ENCODE peak calls at places on chromosomes 4 and X, in five cellular contexts. V is AG09309, O is heart left ventricle, S is pancreas, I is lower lobe of right lung. E is an unnamed sample.

GRCh38 chr4:52842788-52843187 is 19.3 kb upstream of the RASL11B start:
- DNase-seq in V (no peak), O (no peak), S (no peak), I (no peak), E (no peak)

GRCh38 chrX:290476-291166 is 9.4 kb downstream of the PLCXD1 start:
- DNase-seq in V (no peak), O (no peak), S (no peak), I (peak; percentile 45), E (no peak)

GRCh38 chr4:164949448-164950118 is 27.9 kb downstream of the TRIM61 start:
- DNase-seq in V (no peak), O (no peak), S (no peak), I (no peak), E (no peak)

GRCh38 chr4:148444296-148445070 is 2.3 kb upstream of the NR3C2 start:
- DNase-seq in V (no peak), O (peak; percentile 47), S (peak; percentile 35), I (peak; percentile 60), E (no peak)

GRCh38 chr4:110128092-110128989 is 70.1 kb downstream of the ELOVL6 start:
- DNase-seq in V (no peak), O (no peak), S (no peak), I (no peak), E (no peak)

GRCh38 chr4:74838746-74839370 is 44.5 kb upstream of the BTC start:
- DNase-seq in V (no peak), O (no peak), S (no peak), I (no peak), E (peak; percentile 71)

GRCh38 chrX:74420194-74421035 is 878 bp upstream of the SLC16A2 start:
- DNase-seq in V (peak; percentile 27), O (peak; percentile 77), S (peak; percentile 68), I (peak; percentile 63), E (peak; percentile 78)

GRCh38 chrX:153381684-153382532 is 19.2 kb downstream of the PNMA6E start:
- DNase-seq in V (peak; percentile 73), O (no peak), S (peak; percentile 69), I (no peak), E (peak; percentile 90)

GRCh38 chr4:55681430-55681829 is 45.3 kb upstream of the NMU start:
- DNase-seq in V (no peak), O (no peak), S (no peak), I (no peak), E (no peak)

GRCh38 chr4:102438873-102439614 is 62.1 kb upstream of the NFKB1 start:
- DNase-seq in V (peak; percentile 90), O (no peak), S (no peak), I (no peak), E (peak; percentile 97)

GRCh38 chrX:154046262-154046771 is 26.6 kb upstream of the IRAK1 start:
- DNase-seq in V (peak; percentile 58), O (peak; percentile 49), S (no peak), I (no peak), E (peak; percentile 96)

GRCh38 chr4:109655396-109655795 is 47.8 kb downstream of the CASP6 start:
- DNase-seq in V (no peak), O (no peak), S (no peak), I (no peak), E (no peak)

GRCh38 chr4:5137927-5138326 is 86.6 kb downstream of the STK32B start:
- DNase-seq in V (no peak), O (no peak), S (peak; percentile 53), I (no peak), E (peak; percentile 2)

GRCh38 chrX:136475236-136475635 is 12.5 kb upstream of the BRS3 start:
- DNase-seq in V (no peak), O (no peak), S (no peak), I (no peak), E (no peak)

GRCh38 chr4:11585506-11585905 is 156.8 kb upstream of the HS3ST1 start:
- DNase-seq in V (no peak), O (no peak), S (no peak), I (no peak), E (peak; percentile 66)

GRCh38 chr4:130478406-130478805 is 1382.5 kb downstream of the C4orf33 start:
- DNase-seq in V (no peak), O (no peak), S (no peak), I (no peak), E (peak; percentile 69)

GRCh38 chrX:81390244-81390643 is 188.3 kb downstream of the SH3BGRL start:
- DNase-seq in V (no peak), O (no peak), S (no peak), I (no peak), E (no peak)

GRCh38 chr4:109945056-109945455 is 32.4 kb downstream of the EGF start:
- DNase-seq in V (no peak), O (no peak), S (no peak), I (no peak), E (no peak)

GRCh38 chr4:1047106-1047975 is 35.9 kb downstream of the FGFRL1 start:
- DNase-seq in V (no peak), O (peak; percentile 27), S (peak; percentile 48), I (peak; percentile 50), E (peak; percentile 30)

GRCh38 chr4:75653845-75654503 is 19.2 kb downstream of the G3BP2 start:
- DNase-seq in V (no peak), O (no peak), S (no peak), I (no peak), E (peak; percentile 50)

GRCh38 chrX:50691820-50692219 is 122.2 kb downstream of the SHROOM4 start:
- DNase-seq in V (no peak), O (no peak), S (no peak), I (no peak), E (peak; percentile 53)

GRCh38 chrX:137427813-137428212 is 138.1 kb upstream of the ZIC3 start:
- DNase-seq in V (no peak), O (no peak), S (no peak), I (no peak), E (no peak)

GRCh38 chr4:10455133-10455532 is 2.1 kb downstream of the ZNF518B start:
- DNase-seq in V (no peak), O (no peak), S (no peak), I (no peak), E (no peak)
- H3K4me3 ChIP-seq in V (no peak overlapping the region), O (no peak overlapping the region), S (no peak overlapping the region), I (no peak overlapping the region), E (no peak overlapping the region)

DNA sequence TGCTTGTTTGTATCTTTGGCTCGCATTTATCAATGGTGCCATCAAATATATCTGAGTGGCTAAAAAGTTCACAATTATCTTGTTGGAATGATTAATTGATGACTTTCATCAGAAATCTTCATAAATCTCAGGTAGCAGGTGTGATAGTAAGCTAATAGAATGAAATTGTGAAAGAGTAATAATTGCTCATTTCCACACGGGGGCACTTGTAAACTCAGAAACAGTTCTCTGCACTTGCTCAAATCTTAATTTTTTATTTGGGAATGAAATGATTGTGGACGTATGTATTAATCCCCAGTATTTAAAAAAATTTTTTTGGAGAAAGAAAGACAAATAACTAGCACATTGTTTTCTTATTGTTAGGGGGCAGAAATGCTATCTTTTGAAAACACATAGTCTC is 132.8 kb downstream of the DTHD1 start:
- DNase-seq in V (no peak), O (no peak), S (no peak), I (no peak), E (no peak)
- TF ChIP-seq CTCF in V (no peak), O (peak; percentile 9), S (no peak), I (peak; percentile 26), E (no peak)

DNA sequence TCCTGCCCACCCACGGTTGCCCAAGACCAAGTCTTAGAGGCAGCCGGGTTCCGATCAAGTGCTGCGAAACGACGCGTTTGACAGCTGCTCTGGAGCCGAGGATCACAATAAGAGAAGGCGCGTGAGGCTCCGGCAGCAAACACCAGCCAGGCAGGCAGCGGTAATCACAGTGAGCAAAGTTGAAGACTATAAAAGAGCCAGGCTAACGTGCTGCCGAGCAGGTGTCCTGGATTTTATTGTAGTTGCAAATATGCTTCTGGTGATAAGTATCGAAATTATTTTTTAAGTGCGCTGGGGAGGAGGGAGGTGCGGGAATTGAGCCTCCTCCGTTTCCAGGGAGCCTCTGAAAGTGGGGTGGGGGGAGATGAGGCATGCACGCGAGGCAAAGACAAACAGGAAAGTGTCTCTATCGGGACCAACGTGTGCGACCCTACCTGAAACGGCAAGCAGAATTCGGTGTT is 597 bp downstream of the GABRA2 start:
- DNase-seq in V (no peak), O (no peak), S (no peak), I (no peak), E (no peak)
- H3K4me3 ChIP-seq in V (no peak overlapping the region), O (peak overlapping the region; percentile 39), S (no peak overlapping the region), I (peak overlapping the region; percentile 17), E (no peak overlapping the region)

GRCh38 chr4:85548116-85548515 is 73.2 kb downstream of the ARHGAP24 start:
- DNase-seq in V (no peak), O (no peak), S (no peak), I (no peak), E (peak; percentile 16)
- TF ChIP-seq CTCF in V (peak; percentile 8), O (no peak), S (no peak), I (no peak), E (peak; percentile 4)

GRCh38 chrX:67546496-67547423 is 2.9 kb downstream of the AR start:
- DNase-seq in V (no peak), O (peak; percentile 21), S (no peak), I (no peak), E (peak; percentile 22)
- H3K4me3 ChIP-seq in V (peak overlapping the region; percentile 46), O (peak overlapping the region; percentile 63), S (no peak overlapping the region), I (peak overlapping the region; percentile 50), E (peak overlapping the region; percentile 74)

GRCh38 chr4:186146443-186146842 is 41.9 kb downstream of the FAM149A start:
- DNase-seq in V (no peak), O (no peak), S (no peak), I (no peak), E (no peak)

GRCh38 chr4:186149872-186150271 is 41.5 kb upstream of the CYP4V2 start:
- DNase-seq in V (no peak), O (peak; percentile 81), S (peak; percentile 38), I (no peak), E (peak; percentile 80)

GRCh38 chr4:186144596-186145569 is 40.4 kb downstream of the FAM149A start:
- DNase-seq in V (no peak), O (peak; percentile 71), S (peak; percentile 43), I (peak; percentile 61), E (peak; percentile 52)

GRCh38 chr4:186148335-186148975 is 42.9 kb upstream of the CYP4V2 start:
- DNase-seq in V (no peak), O (no peak), S (no peak), I (no peak), E (no peak)

GRCh38 chr4:186144180-186144579 is 39.7 kb downstream of the FAM149A start:
- DNase-seq in V (no peak), O (no peak), S (no peak), I (no peak), E (peak; percentile 48)
- TF ChIP-seq CTCF in V (peak; percentile 21), O (no peak), S (no peak), I (peak; percentile 17), E (peak; percentile 40)

GRCh38 chrX:53249387-53250042 is 24.5 kb upstream of the KDM5C start:
- DNase-seq in V (no peak), O (no peak), S (no peak), I (no peak), E (no peak)

GRCh38 chrX:53250556-53250955 is 25.5 kb upstream of the KDM5C start:
- DNase-seq in V (no peak), O (no peak), S (no peak), I (no peak), E (no peak)

GRCh38 chrX:53244610-53245009 is 19.6 kb upstream of the KDM5C start:
- DNase-seq in V (no peak), O (no peak), S (no peak), I (no peak), E (no peak)

GRCh38 chrX:53246231-53246630 is 21.2 kb upstream of the KDM5C start:
- DNase-seq in V (no peak), O (no peak), S (no peak), I (no peak), E (no peak)

GRCh38 chrX:53247928-53248327 is 22.9 kb upstream of the KDM5C start:
- DNase-seq in V (no peak), O (no peak), S (no peak), I (no peak), E (no peak)
- H3K4me3 ChIP-seq in V (no peak overlapping the region), O (no peak overlapping the region), S (no peak overlapping the region), I (no peak overlapping the region), E (no peak overlapping the region)

GRCh38 chr4:183788308-183788707 is 116.8 kb upstream of the STOX2 start:
- DNase-seq in V (no peak), O (no peak), S (no peak), I (no peak), E (no peak)
- TF ChIP-seq CTCF in V (no peak), O (no peak), S (no peak), I (no peak), E (no peak)